ENCODE peak calls at places on chromosomes 5 and 9, in six cellular contexts. A is adrenal gland, Y is astrocyte, O is heart right ventricle, P is mammary epithelial cell, F is IMR-90. Z is an unnamed sample.

GRCh38 chr5:154267516-154267915 is 77.0 kb downstream of the GALNT10 start:
- DNase-seq in P (peak; percentile 24), A (no peak), O (no peak), Y (no peak), F (no peak), Z (no peak)

GRCh38 chr9:91145496-91145895 is 216.2 kb downstream of the AUH start:
- DNase-seq in P (no peak), Y (no peak), A (no peak), O (no peak), F (no peak), Z (no peak)

GRCh38 chr9:118609355-118610044 is 759.7 kb downstream of the BRINP1 start:
- DNase-seq in P (peak; percentile 68), A (no peak), Y (peak; percentile 43), F (no peak), O (no peak), Z (no peak)

GRCh38 chr9:119101048-119101447 is 268.2 kb downstream of the BRINP1 start:
- DNase-seq in Y (no peak), F (no peak), P (no peak), O (no peak), A (no peak), Z (no peak)

GRCh38 chr9:13688223-13688989 is 408.9 kb upstream of the MPDZ start:
- DNase-seq in Y (no peak), A (no peak), P (peak; percentile 62), O (no peak), F (no peak), Z (no peak)

GRCh38 chr5:181052928-181053759 is 13.1 kb downstream of the BTNL9 start:
- DNase-seq in P (no peak), Y (no peak), F (no peak), A (no peak), O (no peak), Z (no peak)

GRCh38 chr9:37953775-37954437 is 50.0 kb upstream of the SLC25A51 start:
- DNase-seq in O (no peak), P (peak; percentile 99), Y (peak; percentile 99), A (peak; percentile 56), F (peak; percentile 100), Z (peak; percentile 95)

GRCh38 chr9:109956811-109957440 is 176.9 kb downstream of the PALM2AKAP2 start:
- DNase-seq in O (no peak), P (no peak), A (no peak), F (peak; percentile 64), Y (no peak), Z (peak; percentile 43)

GRCh38 chr5:73418244-73418691 is 30.3 kb downstream of the FOXD1 start:
- DNase-seq in A (no peak), O (no peak), P (no peak), Y (no peak), F (no peak), Z (no peak)

GRCh38 chr5:135034186-135034962 is at the start of gene PITX1:
- DNase-seq in A (peak; percentile 52), P (peak; percentile 60), F (peak; percentile 69), Y (no peak), O (no peak), Z (peak; percentile 53)

GRCh38 chr9:32411753-32412152 is 27.3 kb downstream of the ACO1 start:
- DNase-seq in Y (no peak), F (no peak), P (no peak), A (no peak), O (no peak), Z (no peak)

GRCh38 chr5:2200261-2200965 is 317.7 kb upstream of the IRX4 start:
- DNase-seq in O (no peak), P (no peak), A (no peak), F (no peak), Y (no peak), Z (no peak)

GRCh38 chr5:33257807-33258491 is 182.8 kb upstream of the TARS1 start:
- DNase-seq in P (peak; percentile 74), Y (peak; percentile 90), F (peak; percentile 89), A (no peak), O (no peak), Z (peak; percentile 34)

GRCh38 chr5:108629779-108630178 is 117.9 kb upstream of the FER start:
- DNase-seq in Y (no peak), O (no peak), F (no peak), P (no peak), A (no peak), Z (no peak)

GRCh38 chr5:142959683-142960308 is 189.6 kb downstream of the ARHGAP26 start:
- DNase-seq in F (peak; percentile 45), P (no peak), O (no peak), A (no peak), Y (no peak), Z (no peak)

GRCh38 chr9:108234811-108235210 is 621.0 kb downstream of the ACTL7B start:
- DNase-seq in Y (no peak), F (peak; percentile 16), P (no peak), O (no peak), A (no peak), Z (no peak)

GRCh38 chr9:116008278-116008677 is 145.3 kb upstream of the PAPPA start:
- DNase-seq in O (no peak), Y (peak; percentile 53), P (peak; percentile 78), A (no peak), F (peak; percentile 52), Z (no peak)

GRCh38 chr5:10566556-10567068 is 2.7 kb downstream of the ANKRD33B start:
- DNase-seq in A (no peak), P (no peak), O (no peak), F (no peak), Y (no peak), Z (no peak)

GRCh38 chr9:86778761-86779160 is 168.5 kb downstream of the GAS1 start:
- DNase-seq in O (no peak), P (no peak), F (no peak), Y (no peak), A (no peak), Z (no peak)

GRCh38 chr5:65047948-65048690 is 279.4 kb downstream of the CWC27 start:
- DNase-seq in O (no peak), Y (no peak), P (no peak), F (no peak), A (no peak), Z (no peak)

GRCh38 chr5:77960305-77960704 is 184.2 kb upstream of the TBCA start:
- DNase-seq in O (no peak), Y (no peak), F (no peak), A (no peak), P (no peak), Z (no peak)

GRCh38 chr5:61768692-61769281 is 436.7 kb downstream of the ZSWIM6 start:
- DNase-seq in F (peak; percentile 3), O (no peak), P (peak; percentile 45), A (no peak), Y (no peak), Z (no peak)

GRCh38 chr5:71939452-71939932 is 167.8 kb upstream of the MAP1B start:
- DNase-seq in P (no peak), Y (no peak), O (no peak), F (no peak), A (no peak), Z (no peak)
- H3K27ac ChIP-seq in P (no peak overlapping the region), Y (no peak overlapping the region), O (no peak overlapping the region), F (no peak overlapping the region), A (no peak overlapping the region), Z (no peak overlapping the region)

GRCh38 chr9:126480810-126481209 is 132.9 kb upstream of the LMX1B start:
- DNase-seq in F (no peak), A (no peak), O (no peak), Y (no peak), P (no peak), Z (no peak)

GRCh38 chr9:126483468-126484056 is 130.2 kb upstream of the LMX1B start:
- DNase-seq in O (no peak), F (no peak), Y (no peak), P (no peak), A (no peak), Z (no peak)

GRCh38 chr9:126481862-126482261 is 131.9 kb upstream of the LMX1B start:
- DNase-seq in P (no peak), O (no peak), F (no peak), Y (no peak), A (no peak), Z (no peak)

GRCh38 chr9:126479515-126479914 is 134.2 kb upstream of the LMX1B start:
- DNase-seq in A (no peak), O (no peak), P (no peak), F (no peak), Y (no peak), Z (no peak)

DNA sequence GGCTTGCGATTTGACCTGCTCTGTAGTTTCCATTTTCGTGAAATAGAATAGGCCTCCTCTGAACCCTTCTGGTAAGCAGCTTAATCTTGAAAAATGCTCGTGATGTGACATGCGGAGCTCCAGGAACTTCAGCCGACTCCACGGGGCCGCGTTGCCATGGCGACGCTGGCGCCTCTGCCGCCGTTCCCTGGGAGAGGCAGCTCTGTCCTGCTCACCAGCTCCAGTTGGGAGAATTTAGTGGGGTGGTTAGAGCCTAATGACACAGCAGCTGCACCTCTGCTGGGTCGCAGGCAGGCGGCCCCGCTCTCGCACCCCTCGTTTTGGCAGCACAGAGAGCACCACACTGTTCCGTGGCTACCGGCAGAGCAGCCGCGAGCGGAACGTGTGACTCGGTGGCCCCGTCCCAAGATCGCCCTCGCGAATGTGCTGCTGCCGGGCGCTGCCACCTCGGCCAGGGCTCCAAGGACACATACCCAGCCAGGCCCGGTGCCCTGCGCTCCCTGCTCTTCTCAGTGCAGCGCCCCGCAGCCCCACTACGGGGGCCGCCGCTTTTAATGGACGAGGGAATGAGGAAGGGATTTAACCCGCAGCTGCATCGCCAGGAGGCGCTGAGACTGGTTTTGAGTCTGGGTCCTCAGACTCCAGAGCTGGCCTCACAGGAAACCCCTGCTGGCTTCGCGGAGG is 131.2 kb upstream of the LMX1B start:
- DNase-seq in Y (peak; percentile 83), P (no peak), F (peak; percentile 41), A (peak; percentile 67), O (peak; percentile 59), Z (no peak)
- TF ChIP-seq CTCF in Y (no peak), P (no peak), F (no peak), A (no peak), O (no peak), Z (no peak)

GRCh38 chr9:137731216-137731946 is 112.6 kb downstream of the EHMT1 start:
- DNase-seq in F (no peak), P (no peak), Y (no peak), O (no peak), A (no peak), Z (no peak)

GRCh38 chr9:137739371-137739915 is 120.6 kb downstream of the EHMT1 start:
- DNase-seq in A (no peak), P (no peak), Y (no peak), O (no peak), F (no peak), Z (no peak)

GRCh38 chr9:137731947-137732813 is 113.4 kb downstream of the EHMT1 start:
- DNase-seq in Y (no peak), O (no peak), P (no peak), F (no peak), A (no peak), Z (no peak)

GRCh38 chr9:137733429-137733828 is 114.6 kb downstream of the EHMT1 start:
- DNase-seq in F (no peak), Y (no peak), P (no peak), A (no peak), O (no peak), Z (no peak)

DNA sequence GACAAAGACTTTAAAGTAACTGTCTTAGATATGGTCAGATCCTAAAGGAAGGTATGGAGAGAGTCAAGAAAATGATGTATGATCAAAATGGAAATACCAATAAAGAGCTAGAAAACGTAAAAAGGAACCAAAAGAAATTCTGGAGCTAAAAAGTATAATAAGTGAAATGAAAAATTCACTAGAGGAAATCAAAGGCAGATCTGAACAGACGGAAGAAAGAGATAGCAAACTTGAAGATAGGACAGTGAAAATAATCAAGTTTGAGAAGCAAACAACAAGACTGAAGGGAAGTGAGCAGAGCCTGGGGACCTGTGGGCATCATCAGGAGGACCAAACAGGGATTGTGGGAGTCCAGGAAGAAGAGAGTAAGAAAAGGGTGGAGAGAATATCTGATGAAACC is 115.4 kb downstream of the EHMT1 start:
- DNase-seq in F (no peak), A (no peak), Y (no peak), O (no peak), P (no peak), Z (no peak)
- H3K9me3 ChIP-seq in F (peaks cover 6% of the 10 kb centered on the region), A (peaks cover 6% of the 10 kb centered on the region), Y (no peaks in the 10 kb centered on the region), O (peaks cover 14% of the 10 kb centered on the region), P (no peaks in the 10 kb centered on the region), Z (peaks cover 17% of the 10 kb centered on the region)

GRCh38 chr9:113219186-113219936 is 1.7 kb downstream of the FKBP15 start:
- DNase-seq in F (no peak), P (no peak), O (no peak), A (no peak), Y (no peak), Z (no peak)
- H3K27ac ChIP-seq in F (no peak overlapping the region), P (peak overlapping the region; percentile 88), O (no peak overlapping the region), A (peak overlapping the region; percentile 18), Y (no peak overlapping the region), Z (no peak overlapping the region)